ENCODE peak calls at places on chromosomes 12 and 14, in four cellular contexts. One of them, this sample, is unnamed.

GRCh38 chr12:122406701-122407154 is 15.7 kb downstream of the CLIP1 start:
- DNase-seq in natural killer cell: no peak
- DNase-seq in fibroblast of mammary gland: peak
- DNase-seq in progenitor cell of endocrine pancreas: no peak
- DNase-seq in this sample: no peak

GRCh38 chr12:50390284-50390683 is 6.1 kb downstream of the FAM186A start:
- DNase-seq in fibroblast of mammary gland: peak
- DNase-seq in natural killer cell: no peak
- DNase-seq in progenitor cell of endocrine pancreas: no peak
- DNase-seq in this sample: no peak

GRCh38 chr14:36319899-36320209 is 583 bp downstream of the MBIP start:
- DNase-seq in progenitor cell of endocrine pancreas: no peak
- DNase-seq in fibroblast of mammary gland: peak
- DNase-seq in natural killer cell: no peak
- DNase-seq in this sample: no peak

GRCh38 chr14:32230181-32230580 is 27.1 kb upstream of the RNU6-8 start:
- DNase-seq in fibroblast of mammary gland: peak
- DNase-seq in progenitor cell of endocrine pancreas: no peak
- DNase-seq in natural killer cell: no peak
- DNase-seq in this sample: no peak

GRCh38 chr14:95623195-95623594 is 63.0 kb upstream of the TCL1B start:
- DNase-seq in fibroblast of mammary gland: no peak
- DNase-seq in progenitor cell of endocrine pancreas: no peak
- DNase-seq in natural killer cell: no peak
- DNase-seq in this sample: no peak

GRCh38 chr12:110756611-110757010 is 13.9 kb upstream of the PPP1CC start:
- DNase-seq in natural killer cell: no peak
- DNase-seq in fibroblast of mammary gland: peak
- DNase-seq in progenitor cell of endocrine pancreas: no peak
- DNase-seq in this sample: no peak

GRCh38 chr12:14619731-14620501 is 52.2 kb upstream of the PLBD1 start:
- DNase-seq in natural killer cell: no peak
- DNase-seq in progenitor cell of endocrine pancreas: no peak
- DNase-seq in fibroblast of mammary gland: no peak
- DNase-seq in this sample: no peak

GRCh38 chr14:53663709-53664108 is 292.9 kb downstream of the BMP4 start:
- DNase-seq in fibroblast of mammary gland: peak
- DNase-seq in progenitor cell of endocrine pancreas: no peak
- DNase-seq in natural killer cell: no peak
- DNase-seq in this sample: peak

GRCh38 chr12:102848832-102849231 is 68.2 kb downstream of the PAH start:
- DNase-seq in natural killer cell: no peak
- DNase-seq in fibroblast of mammary gland: no peak
- DNase-seq in progenitor cell of endocrine pancreas: no peak
- DNase-seq in this sample: no peak

GRCh38 chr14:36367985-36368774 is 47.7 kb upstream of the MBIP start:
- DNase-seq in progenitor cell of endocrine pancreas: no peak
- DNase-seq in fibroblast of mammary gland: no peak
- DNase-seq in natural killer cell: no peak
- DNase-seq in this sample: no peak

GRCh38 chr12:6369916-6370575 is 5.3 kb downstream of the SCNN1A start:
- DNase-seq in progenitor cell of endocrine pancreas: no peak
- DNase-seq in natural killer cell: no peak
- DNase-seq in fibroblast of mammary gland: peak
- DNase-seq in this sample: no peak

GRCh38 chr12:78121969-78122610 is 291.4 kb downstream of the NAV3 start:
- DNase-seq in progenitor cell of endocrine pancreas: no peak
- DNase-seq in natural killer cell: no peak
- DNase-seq in fibroblast of mammary gland: peak
- DNase-seq in this sample: no peak

GRCh38 chr14:94689218-94689984 is 77.2 kb downstream of the SERPINA3 start:
- DNase-seq in progenitor cell of endocrine pancreas: peak
- DNase-seq in fibroblast of mammary gland: peak
- DNase-seq in natural killer cell: peak
- DNase-seq in this sample: peak

GRCh38 chr12:108690191-108690518 is 41.2 kb downstream of the CORO1C start:
- DNase-seq in progenitor cell of endocrine pancreas: no peak
- DNase-seq in fibroblast of mammary gland: no peak
- DNase-seq in natural killer cell: no peak
- DNase-seq in this sample: no peak

GRCh38 chr12:108690799-108691153 is 40.5 kb downstream of the CORO1C start:
- DNase-seq in natural killer cell: no peak
- DNase-seq in progenitor cell of endocrine pancreas: no peak
- DNase-seq in fibroblast of mammary gland: no peak
- DNase-seq in this sample: no peak

GRCh38 chr12:108693186-108693585 is 38.1 kb downstream of the CORO1C start:
- DNase-seq in natural killer cell: no peak
- DNase-seq in progenitor cell of endocrine pancreas: no peak
- DNase-seq in fibroblast of mammary gland: no peak
- DNase-seq in this sample: no peak

GRCh38 chr12:108691995-108692808 is 39.1 kb downstream of the CORO1C start:
- DNase-seq in fibroblast of mammary gland: no peak
- DNase-seq in natural killer cell: peak
- DNase-seq in progenitor cell of endocrine pancreas: no peak
- DNase-seq in this sample: no peak

GRCh38 chr12:108691154-108691994 is 39.9 kb downstream of the CORO1C start:
- DNase-seq in natural killer cell: peak
- DNase-seq in progenitor cell of endocrine pancreas: peak
- DNase-seq in fibroblast of mammary gland: peak
- DNase-seq in this sample: peak
- TF ChIP-seq CTCF in natural killer cell: no peak
- TF ChIP-seq CTCF in progenitor cell of endocrine pancreas: peak
- TF ChIP-seq CTCF in fibroblast of mammary gland: peak
- TF ChIP-seq CTCF in this sample: peak

GRCh38 chr12:52980773-52981423 is 25.4 kb upstream of the EIF4B start:
- DNase-seq in natural killer cell: peak
- DNase-seq in fibroblast of mammary gland: peak
- DNase-seq in progenitor cell of endocrine pancreas: peak
- DNase-seq in this sample: peak

GRCh38 chr12:52988933-52989332 is 17.3 kb upstream of the EIF4B start:
- DNase-seq in progenitor cell of endocrine pancreas: no peak
- DNase-seq in fibroblast of mammary gland: no peak
- DNase-seq in natural killer cell: no peak
- DNase-seq in this sample: no peak

GRCh38 chr12:52980096-52980694 is 26.1 kb upstream of the EIF4B start:
- DNase-seq in progenitor cell of endocrine pancreas: no peak
- DNase-seq in natural killer cell: no peak
- DNase-seq in fibroblast of mammary gland: no peak
- DNase-seq in this sample: no peak

DNA sequence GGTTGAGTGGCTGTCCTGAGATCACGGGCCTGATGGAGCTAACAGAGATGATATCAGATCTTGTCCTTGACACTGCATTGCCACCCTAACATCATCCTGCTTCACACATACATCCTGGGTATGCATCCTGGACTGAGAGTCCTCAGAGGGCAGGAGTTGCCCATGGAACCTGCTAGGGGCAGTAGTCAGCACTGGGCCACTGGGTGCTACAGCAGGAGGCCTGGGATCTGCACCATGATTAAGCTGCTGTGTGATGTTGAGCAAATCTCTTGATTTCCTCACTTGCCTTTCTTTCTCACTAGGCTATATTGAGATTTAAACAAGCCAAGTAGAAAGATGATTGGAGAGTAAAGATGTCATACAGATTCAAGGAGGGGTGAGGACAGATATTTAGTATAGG is 22.1 kb upstream of the EIF4B start:
- DNase-seq in fibroblast of mammary gland: no peak
- DNase-seq in natural killer cell: no peak
- DNase-seq in progenitor cell of endocrine pancreas: no peak
- DNase-seq in this sample: no peak
- TF ChIP-seq CTCF in fibroblast of mammary gland: no peak
- TF ChIP-seq CTCF in natural killer cell: no peak
- TF ChIP-seq CTCF in progenitor cell of endocrine pancreas: peak
- TF ChIP-seq CTCF in this sample: no peak

GRCh38 chr14:63091394-63091996 is 46.2 kb upstream of the KCNH5 start:
- DNase-seq in progenitor cell of endocrine pancreas: no peak
- DNase-seq in fibroblast of mammary gland: no peak
- DNase-seq in natural killer cell: no peak
- DNase-seq in this sample: no peak
- TF ChIP-seq CTCF in progenitor cell of endocrine pancreas: peak
- TF ChIP-seq CTCF in fibroblast of mammary gland: no peak
- TF ChIP-seq CTCF in natural killer cell: no peak
- TF ChIP-seq CTCF in this sample: no peak

GRCh38 chr12:25241171-25242020 is 9.3 kb downstream of the KRAS start:
- DNase-seq in fibroblast of mammary gland: peak
- DNase-seq in progenitor cell of endocrine pancreas: no peak
- DNase-seq in natural killer cell: no peak
- DNase-seq in this sample: no peak
- TF ChIP-seq CTCF in fibroblast of mammary gland: peak
- TF ChIP-seq CTCF in progenitor cell of endocrine pancreas: peak
- TF ChIP-seq CTCF in natural killer cell: peak
- TF ChIP-seq CTCF in this sample: peak

GRCh38 chr14:59787045-59787674 is 83.4 kb downstream of the RTN1 start:
- DNase-seq in fibroblast of mammary gland: no peak
- DNase-seq in natural killer cell: no peak
- DNase-seq in progenitor cell of endocrine pancreas: no peak
- DNase-seq in this sample: no peak
- TF ChIP-seq CTCF in fibroblast of mammary gland: no peak
- TF ChIP-seq CTCF in natural killer cell: no peak
- TF ChIP-seq CTCF in progenitor cell of endocrine pancreas: no peak
- TF ChIP-seq CTCF in this sample: no peak

DNA sequence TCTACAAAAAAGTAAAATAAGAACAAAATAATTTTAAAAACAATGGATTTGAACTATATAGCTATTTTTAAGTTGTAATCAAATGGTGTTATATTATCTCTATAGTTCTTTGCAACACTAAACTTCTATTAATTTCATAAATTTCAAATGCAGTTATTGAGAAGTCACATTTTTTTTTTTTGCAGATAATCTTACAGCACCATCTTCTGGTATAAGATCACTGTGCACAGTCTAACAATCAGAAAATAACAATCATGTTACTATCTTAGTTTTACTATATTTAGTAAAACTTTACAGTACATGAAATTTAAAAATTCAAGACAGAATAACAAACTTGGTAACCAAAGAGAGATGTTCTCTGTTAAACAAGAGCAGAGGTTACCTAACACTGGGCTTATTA is 40.6 kb downstream of the GXYLT1 start:
- DNase-seq in natural killer cell: no peak
- DNase-seq in fibroblast of mammary gland: no peak
- DNase-seq in progenitor cell of endocrine pancreas: no peak
- DNase-seq in this sample: no peak
- TF ChIP-seq CTCF in natural killer cell: peak
- TF ChIP-seq CTCF in fibroblast of mammary gland: peak
- TF ChIP-seq CTCF in progenitor cell of endocrine pancreas: no peak
- TF ChIP-seq CTCF in this sample: no peak

GRCh38 chr12:66688836-66689439 is 10.1 kb upstream of the GRIP1 start:
- DNase-seq in natural killer cell: peak
- DNase-seq in progenitor cell of endocrine pancreas: peak
- DNase-seq in fibroblast of mammary gland: peak
- DNase-seq in this sample: peak
- TF ChIP-seq CTCF in natural killer cell: peak
- TF ChIP-seq CTCF in progenitor cell of endocrine pancreas: peak
- TF ChIP-seq CTCF in fibroblast of mammary gland: peak
- TF ChIP-seq CTCF in this sample: peak

GRCh38 chr14:55721353-55721752 is 141.3 kb downstream of the KTN1 start:
- DNase-seq in natural killer cell: no peak
- DNase-seq in progenitor cell of endocrine pancreas: no peak
- DNase-seq in fibroblast of mammary gland: peak
- DNase-seq in this sample: no peak
- TF ChIP-seq CTCF in natural killer cell: no peak
- TF ChIP-seq CTCF in progenitor cell of endocrine pancreas: no peak
- TF ChIP-seq CTCF in fibroblast of mammary gland: peak
- TF ChIP-seq CTCF in this sample: no peak

GRCh38 chr12:3753549-3754284 is 808 bp upstream of the CRACR2A start:
- DNase-seq in fibroblast of mammary gland: peak
- DNase-seq in progenitor cell of endocrine pancreas: no peak
- DNase-seq in natural killer cell: no peak
- DNase-seq in this sample: peak

GRCh38 chr12:3750616-3751015 is 2.3 kb downstream of the CRACR2A start:
- DNase-seq in progenitor cell of endocrine pancreas: no peak
- DNase-seq in fibroblast of mammary gland: no peak
- DNase-seq in natural killer cell: no peak
- DNase-seq in this sample: no peak

GRCh38 chr12:3752096-3752709 is 706 bp downstream of the CRACR2A start:
- DNase-seq in progenitor cell of endocrine pancreas: no peak
- DNase-seq in natural killer cell: peak
- DNase-seq in fibroblast of mammary gland: peak
- DNase-seq in this sample: no peak

GRCh38 chr12:3751151-3752095 is 1.5 kb downstream of the CRACR2A start:
- DNase-seq in natural killer cell: no peak
- DNase-seq in progenitor cell of endocrine pancreas: no peak
- DNase-seq in fibroblast of mammary gland: no peak
- DNase-seq in this sample: no peak

GRCh38 chr12:3752741-3753486 is at the start of gene CRACR2A:
- DNase-seq in fibroblast of mammary gland: peak
- DNase-seq in natural killer cell: peak
- DNase-seq in progenitor cell of endocrine pancreas: peak
- DNase-seq in this sample: peak
- TF ChIP-seq CTCF in fibroblast of mammary gland: no peak
- TF ChIP-seq CTCF in natural killer cell: peak
- TF ChIP-seq CTCF in progenitor cell of endocrine pancreas: peak
- TF ChIP-seq CTCF in this sample: peak

This sample was measured in nephron progenitor cell.